ENCODE peak calls at places on chromosomes 2 and 18, in seven cellular contexts. F, I, E, Z, K, W and U are unnamed samples.

GRCh38 chr2:97774425-97774824 is 61.0 kb downstream of the ZAP70 start:
- DNase-seq in F (no peak), I (no peak), E (no peak), Z (peak; percentile 12), K (no peak), W (peak; percentile 72), U (peak; percentile 10)

GRCh38 chr2:25478736-25479135 is 137.0 kb upstream of the DNMT3A start:
- DNase-seq in F (no peak), I (no peak), E (no peak), Z (no peak), K (no peak), W (no peak), U (no peak)

GRCh38 chr2:145096582-145096981 is 576.7 kb upstream of the ZEB2 start:
- DNase-seq in F (no peak), I (no peak), E (no peak), Z (peak; percentile 77), K (no peak), W (no peak), U (no peak)

GRCh38 chr2:32947076-32947483 is 327 bp downstream of the LTBP1 start:
- DNase-seq in F (peak; percentile 19), I (no peak), E (no peak), Z (no peak), K (no peak), W (peak; percentile 50), U (no peak)

GRCh38 chr2:44927979-44928659 is 13.4 kb upstream of the SIX3 start:
- DNase-seq in F (no peak), I (no peak), E (no peak), Z (no peak), K (no peak), W (no peak), U (no peak)

GRCh38 chr18:34122724-34123334 is 101.9 kb downstream of the NOL4 start:
- DNase-seq in F (peak; percentile 47), I (no peak), E (no peak), Z (peak; percentile 73), K (no peak), W (peak; percentile 66), U (peak; percentile 48)

GRCh38 chr18:24837065-24837464 is 376.6 kb downstream of the HRH4 start:
- DNase-seq in F (no peak), I (no peak), E (no peak), Z (no peak), K (no peak), W (no peak), U (no peak)

GRCh38 chr18:8478166-8478967 is 130.9 kb upstream of the RAB12 start:
- DNase-seq in F (peak; percentile 31), I (no peak), E (peak; percentile 18), Z (peak; percentile 36), K (peak; percentile 51), W (peak; percentile 75), U (peak; percentile 10)

GRCh38 chr2:129061079-129061785 is 742.6 kb upstream of the HS6ST1 start:
- DNase-seq in F (peak; percentile 41), I (no peak), E (no peak), Z (peak; percentile 36), K (no peak), W (no peak), U (no peak)

GRCh38 chr2:31270136-31270535 is 36.2 kb downstream of the EHD3 start:
- DNase-seq in F (no peak), I (no peak), E (no peak), Z (peak; percentile 34), K (no peak), W (no peak), U (no peak)

GRCh38 chr2:64222351-64222750 is 78.1 kb upstream of the PELI1 start:
- DNase-seq in F (no peak), I (no peak), E (no peak), Z (peak; percentile 50), K (no peak), W (no peak), U (peak; percentile 42)

GRCh38 chr2:176774768-176775453 is 437.7 kb upstream of the HNRNPA3 start:
- DNase-seq in F (no peak), I (no peak), E (no peak), Z (no peak), K (no peak), W (no peak), U (no peak)

GRCh38 chr2:64839844-64840243 is 149.4 kb upstream of the SLC1A4 start:
- DNase-seq in F (no peak), I (no peak), E (no peak), Z (no peak), K (no peak), W (no peak), U (no peak)

GRCh38 chr2:105737980-105738657 is 6.6 kb upstream of the NCK2 start:
- DNase-seq in F (no peak), I (no peak), E (no peak), Z (no peak), K (no peak), W (no peak), U (no peak)

GRCh38 chr2:105381119-105381668 is 17.7 kb downstream of the FHL2 start:
- DNase-seq in F (no peak), I (no peak), E (no peak), Z (no peak), K (no peak), W (no peak), U (peak; percentile 71)

GRCh38 chr2:117486081-117486480 is 328.4 kb upstream of the DDX18 start:
- DNase-seq in F (no peak), I (no peak), E (no peak), Z (no peak), K (no peak), W (no peak), U (no peak)

GRCh38 chr18:57649536-57650495 is 28.2 kb upstream of the NARS1 start:
- DNase-seq in F (no peak), I (no peak), E (no peak), Z (peak; percentile 65), K (no peak), W (no peak), U (no peak)